ENCODE peak calls at places on chromosomes 2 and 18, in six cellular contexts. L is HepG2, N is K562, T is IMR-90, U is GM12878, O is H1. S is an unnamed sample.

GRCh38 chr2:197740200-197740599 is 35.0 kb downstream of the MARS2 start:
- DNase-seq in T (no peak), N (no peak), L (no peak), O (no peak), U (no peak), S (no peak)

GRCh38 chr2:60818272-60818671 is 62.2 kb downstream of the PAPOLG start:
- DNase-seq in N (no peak), O (no peak), L (peak; percentile 31), U (no peak), T (peak; percentile 4), S (peak; percentile 12)

GRCh38 chr2:202051499-202052161 is 18.0 kb downstream of the FZD7 start:
- DNase-seq in O (no peak), T (peak; percentile 43), L (no peak), U (no peak), N (no peak), S (no peak)

GRCh38 chr2:205464681-205465080 is 217.6 kb upstream of the NRP2 start:
- DNase-seq in N (no peak), U (no peak), L (no peak), O (no peak), T (no peak), S (no peak)

GRCh38 chr2:144472046-144472412 is 47.9 kb downstream of the ZEB2 start:
- DNase-seq in O (no peak), L (no peak), T (no peak), N (no peak), U (no peak), S (no peak)

GRCh38 chr2:25598332-25598731 is 75.0 kb downstream of the DTNB start:
- DNase-seq in T (no peak), L (no peak), O (no peak), U (no peak), N (no peak), S (no peak)

GRCh38 chr18:25067291-25068050 is 284.5 kb downstream of the ZNF521 start:
- DNase-seq in N (no peak), O (no peak), U (no peak), T (no peak), L (no peak), S (no peak)

GRCh38 chr2:225073198-225073597 is 30.9 kb upstream of the DOCK10 start:
- DNase-seq in O (no peak), U (no peak), L (no peak), N (no peak), T (no peak), S (no peak)

GRCh38 chr2:1808921-1809551 is 64.7 kb upstream of the PXDN start:
- DNase-seq in O (no peak), T (peak; percentile 10), U (no peak), N (no peak), L (no peak), S (no peak)

DNA sequence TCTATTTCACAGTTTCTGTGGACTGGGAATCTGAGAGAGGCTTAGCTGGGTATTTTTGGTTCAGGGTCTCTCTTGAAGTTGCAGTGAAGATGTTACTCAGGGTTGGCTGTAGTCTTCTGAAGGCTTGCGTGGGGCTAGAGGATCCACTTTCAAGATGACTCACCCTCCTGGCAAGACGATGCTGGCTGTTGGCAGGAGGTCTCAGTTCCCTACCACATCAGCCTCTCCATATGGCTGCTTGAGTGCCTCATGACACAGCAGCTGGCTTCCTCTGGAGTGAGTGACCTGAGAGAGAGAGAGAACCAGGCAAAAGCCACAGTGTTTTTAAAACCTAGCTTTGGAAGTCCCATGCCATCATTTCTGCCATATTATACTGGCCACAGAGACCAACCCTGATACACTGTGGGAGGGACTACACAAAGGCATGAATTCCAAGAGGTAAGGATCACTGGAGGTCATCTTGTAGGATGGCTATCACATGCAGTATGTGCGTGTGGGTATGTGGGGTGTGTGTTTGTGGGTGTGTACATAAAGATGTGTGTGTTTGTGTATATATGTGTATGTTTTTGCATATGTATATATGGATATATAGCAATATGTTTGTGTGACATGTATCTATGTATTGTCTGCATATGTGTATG is 25.1 kb downstream of the DNPEP start:
- DNase-seq in O (no peak), L (no peak), U (peak; percentile 34), T (peak; percentile 99), N (no peak), S (peak; percentile 60)
- H3K4me2 ChIP-seq in O (no peak overlapping the region), L (no peak overlapping the region), U (no peak overlapping the region), T (no peak overlapping the region), N (no peak overlapping the region), S (peak overlapping the region; percentile 29)

DNA sequence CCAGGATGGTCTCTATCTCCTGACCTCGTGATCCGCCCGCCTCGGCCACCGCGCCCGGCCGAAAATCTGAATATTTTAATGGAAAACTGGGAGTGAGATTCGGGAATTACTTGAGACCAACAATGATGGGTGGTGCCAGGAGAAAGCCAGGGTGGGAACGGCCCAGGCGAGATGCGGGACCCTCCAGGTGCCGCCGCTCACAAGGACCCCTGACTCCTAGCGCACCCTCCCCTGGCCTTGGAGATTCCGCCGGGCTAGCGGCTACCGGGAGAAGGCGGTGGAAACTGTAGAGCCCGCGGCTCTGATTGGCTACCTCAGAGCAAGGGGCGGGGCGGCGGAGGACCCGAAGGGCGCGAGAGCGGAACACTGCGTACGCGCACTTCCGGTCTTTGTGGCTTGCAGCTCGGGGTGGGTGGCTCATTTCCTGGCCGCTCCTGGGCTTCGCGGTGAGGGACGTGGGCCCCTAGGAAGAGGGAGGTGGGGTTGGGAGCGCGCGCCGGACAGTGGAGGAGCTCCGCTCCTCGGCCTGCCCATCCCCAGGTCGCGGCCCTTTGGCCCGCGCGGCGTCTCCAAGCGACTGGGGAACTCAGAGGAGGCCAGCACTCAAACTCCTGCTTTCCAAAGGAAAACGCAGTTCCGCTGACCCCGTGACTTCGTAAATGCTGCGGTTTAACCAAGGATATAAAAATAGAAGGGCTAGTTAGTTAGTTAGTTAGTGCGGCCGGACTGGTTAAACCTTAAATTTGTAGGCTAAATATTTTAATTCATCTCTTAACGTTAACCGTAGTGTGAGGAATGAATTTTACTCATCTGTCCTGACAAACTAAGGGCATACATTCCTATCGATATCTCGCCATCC is at the start of gene ZNF397:
- DNase-seq in O (peak; percentile 90), T (peak; percentile 96), N (peak; percentile 99), U (peak; percentile 73), L (peak; percentile 94), S (peak; percentile 94)
- TF ChIP-seq POLR2A in O (peak; percentile 95), T (peak; percentile 96), N (peak; percentile 97), U (peak; percentile 97), L (peak; percentile 85), S (peak; percentile 53)

GRCh38 chr18:79495591-79496071 is 99.9 kb downstream of the NFATC1 start:
- DNase-seq in O (no peak), N (no peak), U (no peak), L (no peak), T (no peak), S (no peak)
- TF ChIP-seq RFX5 in O (no peak), N (no peak), U (no peak), L (no peak), T (no peak), S (no peak)

DNA sequence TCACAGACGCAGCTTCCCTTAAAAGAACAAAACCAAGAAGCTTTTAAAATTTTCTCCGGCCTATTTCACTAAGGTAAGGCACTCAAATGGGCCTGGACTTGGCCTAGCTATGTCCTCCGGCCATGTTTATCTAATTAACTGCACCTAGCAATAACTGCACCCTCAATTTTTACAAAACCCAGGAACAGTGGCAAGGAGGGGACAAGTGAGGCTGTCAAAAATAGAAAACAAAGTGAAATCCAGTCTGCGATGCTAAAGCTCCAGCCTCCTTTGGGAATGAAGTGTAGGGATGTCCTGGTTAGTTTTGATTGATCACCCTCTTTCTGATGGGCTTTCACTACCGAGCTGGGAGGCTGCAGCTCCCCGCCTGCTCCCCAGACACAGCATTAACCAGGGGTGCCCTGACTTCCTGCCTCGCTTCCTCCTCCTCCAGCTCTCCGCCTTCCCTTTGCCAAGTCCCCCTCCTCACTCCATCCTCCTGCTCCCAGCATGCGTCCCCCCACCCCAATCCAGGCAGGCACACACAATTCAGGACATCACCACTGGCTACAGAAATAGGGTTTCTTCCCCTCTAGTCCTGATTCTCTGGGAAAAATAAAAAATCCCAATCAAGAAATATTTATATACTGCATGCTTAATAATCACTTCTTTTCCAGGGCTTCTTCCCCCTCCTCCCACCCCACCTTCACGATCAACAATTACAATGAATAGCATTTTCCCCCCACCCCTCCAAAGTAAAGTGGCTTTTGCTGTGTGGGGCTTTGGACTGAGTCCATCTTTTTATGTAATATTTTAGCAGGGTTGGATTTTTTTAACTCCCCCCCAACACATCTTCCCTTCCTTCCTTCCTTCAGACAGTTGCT is 3.4 kb upstream of the POU3F3 start:
- DNase-seq in L (no peak), U (no peak), O (no peak), N (no peak), T (no peak), S (no peak)
- H3K4me2 ChIP-seq in L (no peak overlapping the region), U (no peak overlapping the region), O (peak overlapping the region; percentile 59), N (no peak overlapping the region), T (no peak overlapping the region), S (no peak overlapping the region)

DNA sequence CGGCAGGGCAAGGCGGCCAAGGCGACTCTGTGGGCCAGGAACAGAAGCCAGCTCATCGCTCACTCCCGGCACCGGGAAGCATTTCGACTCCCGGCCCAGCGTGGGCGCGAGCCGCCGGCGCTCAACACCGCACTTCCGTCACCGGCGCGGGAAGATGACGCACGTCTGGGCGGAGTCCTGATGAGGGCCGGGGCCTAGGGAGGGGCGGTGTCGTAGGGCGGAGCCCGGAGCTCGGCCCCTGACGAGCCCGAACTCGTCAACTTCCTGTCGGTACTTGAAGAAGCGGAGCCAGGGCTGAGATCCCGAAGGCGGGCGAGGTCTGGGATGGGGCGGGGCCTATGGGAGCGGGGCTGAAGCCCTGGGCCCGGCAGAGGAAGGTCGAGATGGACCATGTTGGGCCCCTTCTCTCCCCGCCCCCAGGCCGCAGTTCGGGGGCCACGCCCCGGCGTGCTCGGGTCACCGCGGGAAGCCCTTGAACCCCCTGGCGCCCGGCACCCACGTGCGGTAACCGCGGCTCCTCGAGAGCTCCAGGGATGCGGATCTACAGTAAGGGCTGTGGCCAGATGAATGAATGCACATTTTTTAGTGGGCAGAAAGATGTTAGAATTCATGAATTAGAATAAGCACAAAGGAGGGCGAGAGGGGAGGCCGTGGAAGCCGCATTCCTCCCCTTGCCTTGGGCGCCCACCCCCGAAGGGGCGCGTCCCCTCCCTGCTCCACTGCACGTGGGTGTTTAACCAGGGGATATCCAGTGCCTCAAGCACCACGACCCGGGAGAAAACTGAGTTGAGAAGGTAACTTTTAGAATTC is at the start of gene RNASEH1:
- DNase-seq in O (peak; percentile 98), L (peak; percentile 99), N (peak; percentile 98), T (peak; percentile 99), U (peak; percentile 85), S (peak; percentile 99)
- TF ChIP-seq POLR2A in O (peak; percentile 89), L (peak; percentile 96), N (peak; percentile 95), T (peak; percentile 96), U (peak; percentile 94), S (peak; percentile 94)

DNA sequence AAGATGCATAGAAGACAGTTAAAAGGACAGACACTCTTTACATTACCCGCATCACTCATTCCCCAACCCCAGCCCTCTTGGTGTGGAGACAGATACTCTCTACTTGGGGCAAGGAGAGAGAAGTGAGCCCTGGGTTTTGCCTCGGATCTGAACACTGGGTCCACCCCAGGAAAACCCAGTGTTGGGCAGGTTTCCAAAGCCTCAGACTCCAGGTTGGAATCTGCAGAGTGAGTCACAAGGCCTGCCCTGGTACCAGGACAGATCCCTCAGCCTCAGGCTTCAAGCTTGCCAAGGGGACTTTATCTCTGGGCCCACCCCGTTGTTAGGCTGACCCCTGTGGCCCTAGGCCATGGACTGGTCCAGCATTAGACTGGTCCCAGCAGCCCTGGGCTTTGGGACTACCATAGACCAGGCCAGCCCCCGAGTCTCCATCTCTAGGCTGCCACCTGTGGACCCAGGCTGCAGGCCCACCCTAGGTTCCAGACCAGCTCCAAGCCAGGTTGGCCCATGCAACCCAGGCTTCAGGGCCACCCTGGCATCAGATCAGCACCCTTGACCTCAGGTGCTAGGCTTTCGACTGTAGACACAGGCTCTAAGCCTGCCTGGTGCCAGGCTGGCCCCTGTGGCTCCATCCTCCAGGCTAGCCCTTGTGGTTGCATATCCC is 112.8 kb downstream of the GULP1 start:
- DNase-seq in T (peak; percentile 56), O (no peak), L (no peak), N (no peak), U (no peak), S (no peak)
- TF ChIP-seq RFX5 in T (no peak), O (no peak), L (no peak), N (no peak), U (no peak), S (no peak)

GRCh38 chr18:79368681-79369080 is 27.0 kb upstream of the NFATC1 start:
- DNase-seq in O (no peak), L (no peak), U (no peak), T (no peak), N (no peak), S (no peak)
- H3K4me2 ChIP-seq in O (no peak overlapping the region), L (no peak overlapping the region), U (no peak overlapping the region), T (no peak overlapping the region), N (no peak overlapping the region), S (no peak overlapping the region)

S was measured in A549.